ENCODE peak calls at places on chromosomes 2 and 18, in seven cellular contexts. C is AG08395, A is left ventricle myocardium superior, L is GM12891, M is astrocyte of the spinal cord, E is iris pigment epithelial cell, W is IMR-90. G is an unnamed sample.

GRCh38 chr2:85089464-85090072 is 43.6 kb upstream of the TCF7L1 start:
- DNase-seq in C (no peak), A (no peak), L (no peak), M (no peak), E (no peak), W (no peak), G (no peak)

GRCh38 chr2:200399046-200399445 is 92.6 kb downstream of the SPATS2L start:
- DNase-seq in C (peak), A (no peak), L (no peak), M (peak), E (peak), W (peak), G (no peak)

GRCh38 chr18:45775241-45775676 is 50.2 kb upstream of the SIGLEC15 start:
- DNase-seq in C (peak), A (peak), L (peak), M (peak), E (peak), W (peak), G (no peak)

GRCh38 chr2:50118951-50119702 is 912.8 kb downstream of the NRXN1 start:
- DNase-seq in C (no peak), A (no peak), L (no peak), M (no peak), E (no peak), W (no peak), G (peak)

GRCh38 chr2:9656270-9656766 is 25.5 kb upstream of the YWHAQ start:
- DNase-seq in C (peak), A (no peak), L (peak), M (peak), E (peak), W (peak), G (no peak)

GRCh38 chr2:96505231-96505889 is at the start of gene NEURL3:
- DNase-seq in C (no peak), A (no peak), L (no peak), M (peak), E (peak), W (peak), G (no peak)

GRCh38 chr2:162072976-162073775 is 839 bp downstream of the DPP4 start:
- DNase-seq in C (no peak), A (peak), L (no peak), M (no peak), E (peak), W (peak), G (no peak)

GRCh38 chr2:41998789-41999470 is 48.9 kb upstream of the PKDCC start:
- DNase-seq in C (peak), A (peak), L (no peak), M (no peak), E (no peak), W (no peak), G (no peak)